ENCODE peak calls at places on chromosomes 3 and 15, in six cellular contexts. L is keratinocyte, B is breast epithelium, R is ovary, J is hepatocyte, W is left ventricle myocardium inferior. M is an unnamed sample. For H3K36me3 and H3K27me3, the result is how much of the 10 kb centered on the place peaks cover.

GRCh38 chr15:78691167-78691872 is 50.3 kb upstream of the CHRNB4 start:
- DNase-seq in J (no peak), R (no peak), L (no peak), B (no peak), W (no peak), M (no peak)

GRCh38 chr3:10378246-10378645 is 57.3 kb upstream of the SEC13 start:
- DNase-seq in L (no peak), J (no peak), B (no peak), W (no peak), R (no peak), M (no peak)

GRCh38 chr15:31338318-31338878 is 11.8 kb downstream of the KLF13 start:
- DNase-seq in L (no peak), J (no peak), R (no peak), W (no peak), B (no peak), M (peak)

GRCh38 chr3:8653800-8654408 is 9.3 kb upstream of the SSUH2 start:
- DNase-seq in R (no peak), J (no peak), W (no peak), B (no peak), L (no peak), M (no peak)

GRCh38 chr3:52277071-52277964 is 1.1 kb downstream of the WDR82 start:
- DNase-seq in L (no peak), B (peak), W (peak), J (peak), R (peak), M (peak)

GRCh38 chr3:158167737-158168469 is 58.0 kb downstream of the RSRC1 start:
- DNase-seq in W (no peak), J (peak), L (peak), B (no peak), R (no peak), M (no peak)

GRCh38 chr3:185330644-185331043 is 32.3 kb upstream of the MAP3K13 start:
- DNase-seq in W (no peak), R (no peak), J (no peak), L (no peak), B (no peak), M (no peak)

GRCh38 chr3:142273501-142273900 is 48.1 kb upstream of the GK5 start:
- DNase-seq in W (no peak), R (no peak), B (no peak), L (no peak), J (no peak), M (no peak)

GRCh38 chr3:197367081-197367780 is 68.8 kb upstream of the DLG1 start:
- DNase-seq in L (peak), R (no peak), W (no peak), B (no peak), J (peak), M (peak)

GRCh38 chr15:36954486-36954885 is 145.9 kb downstream of the MEIS2 start:
- DNase-seq in R (no peak), L (no peak), W (no peak), B (no peak), J (no peak), M (no peak)

GRCh38 chr15:68417897-68418296 is 14.1 kb downstream of the ITGA11 start:
- DNase-seq in L (no peak), B (no peak), R (no peak), W (no peak), J (no peak), M (no peak)

GRCh38 chr3:45987368-45988099 is 8.1 kb downstream of the FYCO1 start:
- DNase-seq in R (peak), L (no peak), J (no peak), W (no peak), B (no peak), M (peak)

GRCh38 chr15:96416218-96416933 is 85.9 kb downstream of the NR2F2 start:
- DNase-seq in B (no peak), L (no peak), R (no peak), W (no peak), J (no peak), M (no peak)

GRCh38 chr15:52427804-52428203 is 100.9 kb downstream of the MYO5A start:
- DNase-seq in J (peak), R (peak), B (no peak), W (peak), L (no peak), M (peak)

GRCh38 chr15:78389356-78389755 is 48.7 kb upstream of the IREB2 start:
- DNase-seq in R (no peak), W (no peak), L (no peak), B (no peak), J (peak), M (no peak)

GRCh38 chr3:24494616-24495333 is at the start of gene THRB:
- DNase-seq in W (peak), B (peak), R (peak), J (peak), L (no peak), M (peak)

GRCh38 chr3:128153156-128154011 is at the start of gene EEFSEC:
- DNase-seq in L (peak), B (peak), R (peak), W (peak), J (peak), M (peak)

GRCh38 chr3:122353901-122354401 is 28.9 kb downstream of the CSTA start:
- DNase-seq in W (no peak), B (no peak), L (no peak), R (no peak), J (no peak), M (no peak)

GRCh38 chr3:122353215-122353614 is 28.2 kb downstream of the CSTA start:
- DNase-seq in J (no peak), W (no peak), B (peak), R (no peak), L (no peak), M (peak)

GRCh38 chr3:122356402-122356801 is 26.6 kb downstream of the MIX23 start:
- DNase-seq in J (peak), L (no peak), B (peak), W (no peak), R (peak), M (peak)

GRCh38 chr3:122357828-122358617 is 25.0 kb downstream of the MIX23 start:
- DNase-seq in B (no peak), J (no peak), L (no peak), W (no peak), R (no peak), M (no peak)

GRCh38 chr3:122355612-122356011 is 27.4 kb downstream of the MIX23 start:
- DNase-seq in B (no peak), R (no peak), L (no peak), J (no peak), W (no peak), M (no peak)
- H3K36me3 ChIP-seq in B (under half), R (under half), L (under half), J (under half), W (under half), M (under half)

DNA sequence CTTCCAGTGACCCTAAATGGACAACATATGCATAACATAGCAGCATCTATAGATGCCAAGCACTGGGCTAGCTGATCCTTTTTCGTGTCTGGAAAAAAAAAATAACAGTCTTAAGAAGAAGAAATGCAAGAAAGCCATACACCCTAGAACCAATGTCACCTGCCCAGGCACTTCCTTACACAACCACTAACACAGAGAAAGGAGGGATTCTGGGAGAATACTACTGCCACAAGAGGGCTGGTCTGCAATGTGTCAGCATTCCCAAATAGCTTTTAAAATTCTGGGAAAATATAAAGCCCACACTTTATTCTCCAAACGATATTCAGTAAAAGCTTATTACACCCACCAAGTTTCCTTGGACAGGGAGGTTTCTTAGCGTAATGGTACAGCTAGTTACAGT is 271.2 kb downstream of the TBL1XR1 start:
- DNase-seq in B (no peak), W (no peak), L (no peak), J (no peak), R (no peak), M (no peak)
- TF ChIP-seq CTCF in B (no peak), W (no peak), L (no peak), J (no peak), R (no peak), M (no peak)

DNA sequence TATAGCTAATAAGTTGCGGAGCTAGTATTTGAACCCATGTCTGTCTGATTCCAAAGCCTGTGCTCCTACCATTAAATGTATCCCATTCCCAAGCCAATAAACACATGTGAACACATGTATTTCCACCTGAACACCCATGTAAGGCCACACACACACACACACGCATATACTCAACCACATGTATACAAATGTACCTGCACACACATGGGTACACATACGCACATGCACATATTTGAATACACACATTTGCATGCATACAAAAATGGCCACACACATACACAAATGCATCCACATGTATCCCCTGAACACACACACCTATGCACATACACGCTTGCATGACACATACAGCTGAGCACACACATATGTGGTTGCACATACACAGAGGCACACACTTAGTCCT is 5.4 kb upstream of the MRPS22 start:
- DNase-seq in L (no peak), J (no peak), W (no peak), R (no peak), B (no peak), M (no peak)
- H3K27me3 ChIP-seq in L (under half), J (under half), W (under half), R (under half), B (under half), M (under half)

GRCh38 chr3:50473768-50474167 is 29.7 kb downstream of the CACNA2D2 start:
- DNase-seq in J (no peak), W (peak), R (no peak), B (peak), L (no peak), M (peak)
- H3K36me3 ChIP-seq in J (under half), W (under half), R (under half), B (under half), L (under half), M (under half)

GRCh38 chr3:123720638-123721037 is 135.8 kb upstream of the HACD2 start:
- DNase-seq in L (no peak), R (no peak), W (no peak), J (no peak), B (no peak), M (no peak)

GRCh38 chr3:123724306-123724705 is 139.5 kb upstream of the HACD2 start:
- DNase-seq in B (no peak), L (no peak), W (no peak), J (no peak), R (no peak), M (no peak)

GRCh38 chr3:123722021-123722420 is 137.2 kb upstream of the HACD2 start:
- DNase-seq in B (no peak), W (no peak), R (no peak), J (no peak), L (no peak), M (no peak)

GRCh38 chr3:123725652-123726400 is 141.0 kb upstream of the HACD2 start:
- DNase-seq in L (no peak), W (no peak), J (no peak), B (no peak), R (no peak), M (no peak)

GRCh38 chr3:123723527-123724168 is 138.8 kb upstream of the HACD2 start:
- DNase-seq in R (peak), W (no peak), B (no peak), J (peak), L (no peak), M (peak)
- TF ChIP-seq CTCF in R (peak), W (peak), B (peak), J (peak), L (peak), M (peak)

GRCh38 chr3:13286873-13287272 is 133.2 kb downstream of the NUP210 start:
- DNase-seq in W (no peak), L (no peak), R (no peak), J (no peak), B (no peak), M (no peak)

GRCh38 chr3:13282986-13283876 is 136.9 kb downstream of the NUP210 start:
- DNase-seq in J (peak), R (no peak), L (no peak), B (no peak), W (no peak), M (no peak)

GRCh38 chr3:13282528-13282985 is 137.6 kb downstream of the NUP210 start:
- DNase-seq in W (no peak), L (no peak), B (no peak), R (no peak), J (peak), M (no peak)

GRCh38 chr3:13283877-13284264 is 136.3 kb downstream of the NUP210 start:
- DNase-seq in R (no peak), B (no peak), W (no peak), J (no peak), L (no peak), M (no peak)

DNA sequence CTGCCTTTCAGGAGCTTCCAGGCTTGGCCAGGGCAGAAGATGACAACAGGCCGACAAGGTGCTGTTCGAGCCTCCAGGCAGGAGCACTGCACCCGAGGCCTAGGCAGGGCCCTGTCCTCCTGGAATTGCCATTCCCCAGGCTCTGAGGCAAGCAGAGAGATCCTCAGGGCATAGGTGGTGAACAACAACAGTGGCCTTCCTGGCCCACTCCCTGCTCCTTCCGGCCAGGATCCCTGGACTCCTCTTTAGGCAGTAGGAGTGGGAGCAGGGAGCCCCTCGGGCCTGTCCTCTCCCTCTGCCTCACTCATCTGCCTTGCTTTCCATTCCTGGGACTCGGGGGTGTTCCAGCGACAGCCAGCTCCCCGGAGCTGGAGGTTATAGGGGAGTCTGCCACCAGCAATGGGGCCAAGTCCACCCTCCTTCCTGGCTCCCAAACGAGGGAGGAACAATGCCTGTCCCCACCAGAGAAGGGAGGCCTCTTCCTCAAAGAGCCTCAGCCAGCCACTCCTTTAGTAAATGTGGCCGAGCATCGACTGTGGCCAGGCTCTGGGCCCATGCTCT is 135.0 kb downstream of the NUP210 start:
- DNase-seq in L (no peak), B (no peak), R (no peak), W (no peak), J (no peak), M (no peak)
- H3K27me3 ChIP-seq in L (under half), B (under half), R (under half), W (half or more), J (under half), M (under half)

GRCh38 chr15:100571592-100572167 is 30.3 kb downstream of the LINS1 start:
- DNase-seq in W (no peak), L (no peak), B (no peak), J (no peak), R (no peak), M (no peak)

GRCh38 chr15:100570282-100570681 is 31.7 kb downstream of the LINS1 start:
- DNase-seq in L (no peak), B (no peak), J (no peak), R (no peak), W (no peak), M (no peak)

GRCh38 chr15:100573526-100573925 is 28.5 kb downstream of the LINS1 start:
- DNase-seq in W (no peak), J (no peak), B (no peak), L (no peak), R (no peak), M (no peak)

GRCh38 chr15:100570735-100571363 is 31.1 kb downstream of the LINS1 start:
- DNase-seq in J (no peak), W (no peak), R (no peak), B (no peak), L (no peak), M (no peak)

GRCh38 chr15:100572362-100572983 is 29.5 kb downstream of the LINS1 start:
- DNase-seq in J (peak), B (no peak), R (no peak), L (no peak), W (no peak), M (no peak)
- H3K36me3 ChIP-seq in J (under half), B (under half), R (under half), L (under half), W (under half), M (under half)